ENCODE peak calls at places on chromosomes 5 and 9, in eight cellular contexts. S is naive thymus-derived CD8-positive, alpha-beta T cell; Y is immature natural killer cell; W is BJ; N is T-helper 17 cell; X is osteocyte; T is CD4-positive, alpha-beta T cell; A is endothelial cell. J is an unnamed sample.
A peak's percentile ranks its signal among the peaks of the same experiment; 100 is the strongest.

GRCh38 chr9:75083188-75083976 is 4.6 kb downstream of the NMRK1 start:
- DNase-seq in S (peak; percentile 35), Y (peak; percentile 76), W (no peak), N (peak; percentile 11), X (no peak), T (peak; percentile 25), A (no peak), J (peak; percentile 77)

GRCh38 chr9:113929634-113930092 is 53.6 kb downstream of the ZNF618 start:
- DNase-seq in S (no peak), Y (no peak), W (no peak), N (no peak), X (peak; percentile 10), T (no peak), A (no peak), J (no peak)

GRCh38 chr9:97954550-97954989 is 16.6 kb upstream of the HEMGN start:
- DNase-seq in S (peak; percentile 70), Y (peak; percentile 51), W (no peak), N (peak; percentile 31), X (no peak), T (peak; percentile 46), A (peak; percentile 52), J (no peak)

GRCh38 chr9:89631381-89631780 is 26.6 kb downstream of the GADD45G start:
- DNase-seq in S (no peak), Y (no peak), W (no peak), N (no peak), X (no peak), T (no peak), A (no peak), J (peak; percentile 22)

GRCh38 chr9:123425836-123426365 is 69.9 kb downstream of the CRB2 start:
- DNase-seq in S (no peak), Y (no peak), W (no peak), N (no peak), X (no peak), T (no peak), A (no peak), J (no peak)

GRCh38 chr5:172586118-172587060 is 54.7 kb upstream of the NEURL1B start:
- DNase-seq in S (no peak), Y (no peak), W (no peak), N (no peak), X (no peak), T (no peak), A (no peak), J (no peak)

GRCh38 chr5:73160239-73160671 is 12.7 kb upstream of the TMEM174 start:
- DNase-seq in S (peak; percentile 86), Y (peak; percentile 30), W (no peak), N (no peak), X (no peak), T (peak; percentile 8), A (no peak), J (no peak)

GRCh38 chr5:176180339-176180738 is 57.9 kb upstream of the SIMC1 start:
- DNase-seq in S (no peak), Y (no peak), W (no peak), N (no peak), X (no peak), T (no peak), A (no peak), J (no peak)

GRCh38 chr5:5883116-5883515 is 460.6 kb downstream of the ICE1 start:
- DNase-seq in S (no peak), Y (no peak), W (no peak), N (no peak), X (no peak), T (no peak), A (no peak), J (no peak)

GRCh38 chr9:71268871-71269640 is 147.6 kb upstream of the TRPM3 start:
- DNase-seq in S (no peak), Y (no peak), W (no peak), N (no peak), X (no peak), T (no peak), A (no peak), J (no peak)

GRCh38 chr9:98678244-98678842 is 30.4 kb downstream of the GABBR2 start:
- DNase-seq in S (no peak), Y (no peak), W (no peak), N (no peak), X (no peak), T (no peak), A (peak; percentile 34), J (no peak)